ENCODE peak calls at places on chromosomes 16 and 17, in ten cellular contexts. A, S, N, D, Z, U, Q, G, Y and E are unnamed samples.

GRCh38 chr17:82657926-82658325 is 9.7 kb upstream of the WDR45B start:
- DNase-seq in A (no peak), S (no peak), N (no peak), D (no peak), Z (no peak), U (no peak), Q (no peak), G (no peak), Y (no peak), E (no peak)

GRCh38 chr17:81200201-81200600 is 22.6 kb downstream of the CEP131 start:
- DNase-seq in A (no peak), S (no peak), N (no peak), D (no peak), Z (no peak), U (no peak), Q (no peak), G (no peak), Y (no peak), E (no peak)

GRCh38 chr17:21089933-21090888 is 36.6 kb upstream of the DHRS7B start:
- DNase-seq in A (no peak), S (no peak), N (no peak), D (no peak), Z (no peak), U (no peak), Q (no peak), G (no peak), Y (no peak), E (no peak)

GRCh38 chr16:71230122-71230845 is at the start of gene HYDIN:
- DNase-seq in A (no peak), S (peak), N (peak), D (peak), Z (peak), U (no peak), Q (peak), G (peak), Y (peak), E (no peak)

GRCh38 chr16:19131809-19132777 is 18.3 kb downstream of the ITPRIPL2 start:
- DNase-seq in A (no peak), S (peak), N (peak), D (no peak), Z (peak), U (no peak), Q (no peak), G (peak), Y (no peak), E (no peak)

GRCh38 chr16:11609474-11610120 is 22.9 kb upstream of the LITAF start:
- DNase-seq in A (no peak), S (no peak), N (no peak), D (no peak), Z (no peak), U (no peak), Q (no peak), G (no peak), Y (peak), E (no peak)

GRCh38 chr16:29678691-29679267 is at the start of gene QPRT:
- DNase-seq in A (no peak), S (peak), N (no peak), D (no peak), Z (peak), U (no peak), Q (no peak), G (peak), Y (peak), E (no peak)

GRCh38 chr17:12965988-12966387 is 51.8 kb downstream of the ELAC2 start:
- DNase-seq in A (no peak), S (no peak), N (no peak), D (no peak), Z (no peak), U (no peak), Q (no peak), G (no peak), Y (no peak), E (no peak)

GRCh38 chr16:56340864-56341365 is 84.4 kb downstream of the AMFR start:
- DNase-seq in A (no peak), S (no peak), N (no peak), D (no peak), Z (no peak), U (no peak), Q (no peak), G (no peak), Y (no peak), E (no peak)

GRCh38 chr17:21171309-21171922 is 42.5 kb downstream of the TMEM11 start:
- DNase-seq in A (no peak), S (no peak), N (no peak), D (no peak), Z (no peak), U (no peak), Q (no peak), G (no peak), Y (no peak), E (no peak)

GRCh38 chr16:56506941-56507340 is 12.9 kb downstream of the BBS2 start:
- DNase-seq in A (no peak), S (peak), N (no peak), D (no peak), Z (no peak), U (peak), Q (peak), G (peak), Y (no peak), E (no peak)

GRCh38 chr17:47705536-47706481 is 11.8 kb downstream of the TBKBP1 start:
- DNase-seq in A (no peak), S (no peak), N (no peak), D (peak), Z (no peak), U (no peak), Q (no peak), G (no peak), Y (no peak), E (no peak)